ENCODE peak calls at places on chromosomes 11 and 22, in nine cellular contexts. Q, N, A, R, D, H, E, B and J are unnamed samples.

GRCh38 chr22:38569181-38569971 is 607 bp downstream of the DMC1 start:
- DNase-seq in Q (no peak), N (no peak), A (no peak), R (peak), D (peak), H (no peak), E (no peak), B (no peak), J (no peak)

GRCh38 chr11:69878144-69878883 is 59.1 kb upstream of the FGF3 start:
- DNase-seq in Q (no peak), N (no peak), A (no peak), R (peak), D (no peak), H (no peak), E (no peak), B (peak), J (no peak)

GRCh38 chr22:19974233-19974861 is 32.7 kb upstream of the TXNRD2 start:
- DNase-seq in Q (no peak), N (no peak), A (peak), R (no peak), D (peak), H (no peak), E (no peak), B (no peak), J (no peak)

GRCh38 chr11:846496-847098 is 3.9 kb downstream of the TSPAN4 start:
- DNase-seq in Q (no peak), N (no peak), A (peak), R (no peak), D (no peak), H (no peak), E (no peak), B (no peak), J (no peak)

GRCh38 chr11:13011366-13012036 is 2.4 kb downstream of the RASSF10 start:
- DNase-seq in Q (no peak), N (no peak), A (no peak), R (no peak), D (no peak), H (no peak), E (no peak), B (no peak), J (no peak)

GRCh38 chr11:105706025-105706530 is 96.2 kb downstream of the GRIA4 start:
- DNase-seq in Q (no peak), N (no peak), A (no peak), R (no peak), D (no peak), H (no peak), E (no peak), B (no peak), J (no peak)

GRCh38 chr22:38107692-38108515 is 2.6 kb downstream of the BAIAP2L2 start:
- DNase-seq in Q (no peak), N (no peak), A (no peak), R (no peak), D (no peak), H (no peak), E (no peak), B (no peak), J (no peak)

GRCh38 chr22:42343136-42343484 is 72.7 kb upstream of the TCF20 start:
- DNase-seq in Q (peak), N (no peak), A (no peak), R (no peak), D (no peak), H (no peak), E (no peak), B (no peak), J (no peak)

GRCh38 chr11:60370252-60370810 is 8.0 kb upstream of the MS4A7 start:
- DNase-seq in Q (no peak), N (no peak), A (no peak), R (no peak), D (no peak), H (no peak), E (no peak), B (no peak), J (no peak)

GRCh38 chr11:64148917-64149617 is 16.8 kb downstream of the MACROD1 start:
- DNase-seq in Q (no peak), N (no peak), A (no peak), R (no peak), D (no peak), H (no peak), E (no peak), B (no peak), J (no peak)

GRCh38 chr22:47621253-47621652 is 858.8 kb downstream of the TBC1D22A start:
- DNase-seq in Q (no peak), N (no peak), A (no peak), R (no peak), D (no peak), H (no peak), E (no peak), B (no peak), J (no peak)

GRCh38 chr22:46586123-46586519 is 34.1 kb upstream of the GRAMD4 start:
- DNase-seq in Q (no peak), N (no peak), A (no peak), R (no peak), D (no peak), H (no peak), E (no peak), B (no peak), J (no peak)

GRCh38 chr11:45857834-45858492 is 10.7 kb downstream of the CRY2 start:
- DNase-seq in Q (no peak), N (peak), A (peak), R (peak), D (no peak), H (no peak), E (no peak), B (peak), J (no peak)

GRCh38 chr22:36823177-36823839 is 6.5 kb upstream of the PVALB start:
- DNase-seq in Q (no peak), N (no peak), A (no peak), R (no peak), D (no peak), H (no peak), E (no peak), B (no peak), J (no peak)

GRCh38 chr11:57792060-57792541 is 30.5 kb downstream of the CTNND1 start:
- DNase-seq in Q (no peak), N (no peak), A (peak), R (no peak), D (no peak), H (peak), E (peak), B (no peak), J (peak)

GRCh38 chr11:112993808-112994207 is 32.6 kb downstream of the NCAM1 start:
- DNase-seq in Q (no peak), N (no peak), A (no peak), R (no peak), D (no peak), H (no peak), E (no peak), B (no peak), J (no peak)

GRCh38 chr11:67356867-67357561 is 3.7 kb upstream of the POLD4 start:
- DNase-seq in Q (peak), N (no peak), A (peak), R (peak), D (peak), H (peak), E (peak), B (no peak), J (peak)

GRCh38 chr11:130580372-130580771 is 131.9 kb downstream of the ADAMTS15 start:
- DNase-seq in Q (no peak), N (no peak), A (peak), R (peak), D (no peak), H (no peak), E (no peak), B (no peak), J (no peak)

GRCh38 chr11:70621241-70621640 is 222.9 kb downstream of the CTTN start:
- DNase-seq in Q (no peak), N (no peak), A (no peak), R (no peak), D (no peak), H (no peak), E (no peak), B (no peak), J (no peak)

GRCh38 chr11:47867821-47868220 is 19.7 kb upstream of the NUP160 start:
- DNase-seq in Q (no peak), N (no peak), A (no peak), R (no peak), D (no peak), H (no peak), E (no peak), B (no peak), J (no peak)

GRCh38 chr11:124538019-124538418 is 5.4 kb downstream of the OR8B12 start:
- DNase-seq in Q (no peak), N (no peak), A (peak), R (no peak), D (no peak), H (no peak), E (no peak), B (no peak), J (no peak)

GRCh38 chr11:70826950-70827349 is 425.4 kb downstream of the SHANK2 start:
- DNase-seq in Q (no peak), N (no peak), A (no peak), R (no peak), D (no peak), H (no peak), E (no peak), B (no peak), J (no peak)

GRCh38 chr11:124863137-124863825 is 2.0 kb upstream of the ROBO3 start:
- DNase-seq in Q (peak), N (no peak), A (peak), R (no peak), D (no peak), H (no peak), E (no peak), B (no peak), J (no peak)

GRCh38 chr11:86519064-86519911 is 144.6 kb downstream of the CCDC81 start:
- DNase-seq in Q (peak), N (no peak), A (peak), R (peak), D (no peak), H (no peak), E (no peak), B (no peak), J (no peak)

GRCh38 chr11:119350302-119350701 is 3.8 kb upstream of the MFRP start:
- DNase-seq in Q (no peak), N (no peak), A (no peak), R (no peak), D (no peak), H (no peak), E (no peak), B (no peak), J (no peak)

GRCh38 chr11:85810871-85811611 is at the start of gene SYTL2:
- DNase-seq in Q (peak), N (peak), A (no peak), R (peak), D (peak), H (no peak), E (peak), B (peak), J (peak)